ENCODE peak calls at places on chromosomes 12 and 14, in six cellular contexts. G is mucosa of descending colon, X is right lobe of liver, B is Calu3, O is HepG2, S is GM13976. N is an unnamed sample.

GRCh38 chr14:73785834-73786631 is 65.6 kb upstream of the PTGR2 start:
- DNase-seq in G (peak), X (peak), B (peak), O (peak), S (no peak), N (peak)

GRCh38 chr14:20799444-20799843 is 3.2 kb downstream of the RNASE1 start:
- DNase-seq in G (no peak), X (no peak), B (no peak), O (no peak), S (no peak), N (no peak)

GRCh38 chr14:89855961-89856360 is 98.6 kb downstream of the EFCAB11 start:
- DNase-seq in G (no peak), X (no peak), B (no peak), O (no peak), S (no peak), N (no peak)

GRCh38 chr12:27366621-27367020 is 34.0 kb downstream of the BMAL2 start:
- DNase-seq in G (no peak), X (no peak), B (no peak), O (no peak), S (no peak), N (no peak)

GRCh38 chr12:52742822-52743457 is 34.2 kb downstream of the KRT76 start:
- DNase-seq in G (no peak), X (no peak), B (no peak), O (no peak), S (no peak), N (no peak)

GRCh38 chr14:21136024-21136423 is 19.8 kb downstream of the OR5AU1 start:
- DNase-seq in G (no peak), X (no peak), B (no peak), O (peak), S (peak), N (no peak)

GRCh38 chr12:117041798-117042170 is 57.4 kb downstream of the TESC start:
- DNase-seq in G (no peak), X (no peak), B (no peak), O (no peak), S (no peak), N (no peak)

GRCh38 chr14:63996575-63997220 is 143.9 kb downstream of the SYNE2 start:
- DNase-seq in G (no peak), X (no peak), B (no peak), O (no peak), S (no peak), N (no peak)

GRCh38 chr14:94867209-94867608 is 97.3 kb upstream of the GSC start:
- DNase-seq in G (no peak), X (no peak), B (no peak), O (no peak), S (no peak), N (no peak)

GRCh38 chr14:101286271-101287018 is 274.9 kb upstream of the DIO3 start:
- DNase-seq in G (peak), X (no peak), B (no peak), O (peak), S (no peak), N (no peak)

GRCh38 chr14:101289911-101290310 is 271.4 kb upstream of the DIO3 start:
- DNase-seq in G (no peak), X (no peak), B (no peak), O (no peak), S (no peak), N (no peak)

GRCh38 chr14:101290681-101291080 is 270.6 kb upstream of the DIO3 start:
- DNase-seq in G (no peak), X (no peak), B (no peak), O (no peak), S (no peak), N (no peak)

GRCh38 chr14:101289230-101289690 is 272.0 kb upstream of the DIO3 start:
- DNase-seq in G (peak), X (peak), B (no peak), O (peak), S (no peak), N (no peak)

GRCh38 chr14:101288436-101289229 is 272.7 kb upstream of the DIO3 start:
- DNase-seq in G (no peak), X (no peak), B (no peak), O (peak), S (no peak), N (no peak)
- TF ChIP-seq CTCF in G (no peak), X (no peak), B (no peak), O (peak), S (no peak), N (no peak)

GRCh38 chr14:59695198-59695597 is 118.6 kb upstream of the CCDC175 start:
- DNase-seq in G (no peak), X (no peak), B (no peak), O (no peak), S (no peak), N (no peak)

GRCh38 chr14:59687663-59688062 is 111.1 kb upstream of the CCDC175 start:
- DNase-seq in G (no peak), X (no peak), B (no peak), O (no peak), S (no peak), N (no peak)

GRCh38 chr14:59688224-59689170 is 111.9 kb upstream of the CCDC175 start:
- DNase-seq in G (peak), X (peak), B (peak), O (peak), S (peak), N (no peak)

GRCh38 chr14:59691266-59691665 is 114.7 kb upstream of the CCDC175 start:
- DNase-seq in G (no peak), X (no peak), B (no peak), O (no peak), S (no peak), N (no peak)

GRCh38 chr14:59690426-59690825 is 113.8 kb upstream of the CCDC175 start:
- DNase-seq in G (no peak), X (no peak), B (no peak), O (no peak), S (no peak), N (no peak)
- TF ChIP-seq CTCF in G (no peak), X (no peak), B (no peak), O (no peak), S (no peak), N (no peak)

GRCh38 chr12:46445551-46446235 is 73.1 kb upstream of the SLC38A2 start:
- DNase-seq in G (no peak), X (no peak), B (no peak), O (no peak), S (no peak), N (no peak)
- TF ChIP-seq CTCF in G (no peak), X (no peak), B (no peak), O (no peak), S (no peak), N (no peak)

GRCh38 chr12:57127101-57127709 is 1.1 kb upstream of the LRP1 start:
- DNase-seq in G (peak), X (peak), B (peak), O (peak), S (peak), N (peak)
- TF ChIP-seq CTCF in G (no peak), X (peak), B (no peak), O (peak), S (peak), N (no peak)

DNA sequence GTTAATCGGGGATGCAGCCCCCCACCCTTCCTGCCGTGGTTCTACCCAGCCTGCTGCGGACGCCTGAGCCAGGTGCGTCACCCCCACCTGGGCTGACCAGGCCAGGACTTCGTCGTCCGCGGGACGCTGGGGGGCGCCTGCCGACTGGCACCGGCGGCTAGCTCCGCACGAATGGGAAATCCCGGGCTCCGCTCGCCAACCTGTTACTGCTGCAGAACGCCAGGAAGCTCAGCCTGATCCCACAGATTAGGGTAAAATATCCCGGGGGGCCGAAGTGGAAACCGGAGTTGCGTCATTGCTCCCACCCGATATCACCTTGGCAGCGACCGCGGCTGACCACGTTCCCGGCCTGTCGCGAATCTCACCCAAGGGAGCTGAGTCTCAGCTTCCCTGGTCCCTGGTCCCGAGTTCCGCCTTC is 528 bp upstream of the VDR start:
- DNase-seq in G (peak), X (no peak), B (peak), O (no peak), S (peak), N (no peak)
- TF ChIP-seq CTCF in G (no peak), X (peak), B (peak), O (peak), S (peak), N (no peak)

GRCh38 chr12:62259993-62260732 is at the start of gene USP15:
- DNase-seq in G (peak), X (peak), B (peak), O (peak), S (peak), N (peak)
- TF ChIP-seq CTCF in G (peak), X (peak), B (peak), O (peak), S (peak), N (no peak)

DNA sequence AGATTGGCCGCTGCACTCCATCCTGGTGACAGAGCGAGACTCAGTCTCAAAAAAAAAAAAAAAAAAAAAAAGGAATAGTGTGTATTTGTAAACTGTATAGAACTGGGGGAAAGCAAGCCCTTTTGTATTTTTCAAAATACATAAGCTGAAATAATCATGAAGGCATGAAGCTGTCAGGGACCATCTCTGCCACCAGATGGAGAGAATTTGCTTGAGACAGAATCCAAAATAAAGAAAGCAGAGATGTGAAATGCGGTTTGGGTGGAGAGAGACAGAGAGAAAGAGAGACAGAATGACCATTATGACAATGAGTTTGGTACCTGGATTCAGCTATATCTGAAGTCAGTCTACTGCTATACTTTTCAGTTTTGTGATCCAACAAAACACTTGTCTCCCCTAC is 155.7 kb upstream of the LRIG3 start:
- DNase-seq in G (no peak), X (no peak), B (no peak), O (no peak), S (no peak), N (no peak)
- TF ChIP-seq CTCF in G (no peak), X (no peak), B (no peak), O (no peak), S (no peak), N (no peak)

DNA sequence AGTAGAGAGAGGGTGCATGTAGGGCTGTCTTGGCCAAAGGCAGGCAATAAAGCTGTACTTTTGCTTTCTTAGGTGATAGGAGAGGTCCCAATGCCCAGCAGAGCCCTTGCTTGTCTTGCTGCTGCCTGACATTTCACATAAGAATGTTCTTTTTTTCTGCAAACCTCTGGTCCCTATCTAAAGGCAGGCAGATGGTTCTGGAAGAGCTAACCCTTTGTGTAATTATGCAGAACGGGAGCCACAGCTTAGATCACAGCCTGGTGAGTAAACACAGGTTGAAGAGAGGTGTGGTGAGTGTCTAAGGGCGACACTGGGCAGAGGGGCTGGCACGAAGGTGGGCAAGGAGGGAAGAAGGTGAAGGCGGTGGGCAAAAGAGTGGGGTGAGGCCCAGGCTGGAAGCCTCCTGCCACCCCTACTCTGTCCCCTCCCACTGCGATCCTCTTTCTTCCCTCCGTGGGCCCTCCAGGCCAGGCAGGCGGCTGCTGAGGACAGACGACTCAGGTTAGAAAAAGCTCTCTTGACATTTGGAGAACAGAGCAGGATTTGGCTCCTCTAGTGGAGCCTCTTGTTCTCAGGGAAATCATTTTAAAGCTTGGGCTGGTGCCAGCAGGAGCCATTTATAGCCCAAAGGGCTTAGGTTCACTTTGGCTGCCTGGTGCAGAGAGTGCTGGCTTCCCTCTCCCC is 42.8 kb downstream of the PRMT8 start:
- DNase-seq in G (no peak), X (no peak), B (no peak), O (no peak), S (no peak), N (no peak)
- TF ChIP-seq CTCF in G (no peak), X (no peak), B (no peak), O (no peak), S (no peak), N (no peak)